ENCODE peak calls at places on chromosomes 4 and X, in five cellular contexts. S is HepG2, N is K562, H is H1, D is GM12878. L is an unnamed sample.
A peak's percentile ranks its signal among the peaks of the same experiment; 100 is the strongest.

GRCh38 chr4:1834047-1834769 is 21.7 kb downstream of the LETM1 start:
- DNase-seq in S (no peak), N (no peak), H (no peak), D (peak; percentile 55), L (no peak)

GRCh38 chr4:155411546-155411945 is 34.8 kb upstream of the MAP9 start:
- DNase-seq in S (no peak), N (no peak), H (no peak), D (no peak), L (no peak)

GRCh38 chrX:153735274-153735673 is 10.6 kb downstream of the ABCD1 start:
- DNase-seq in S (no peak), N (peak; percentile 65), H (no peak), D (no peak), L (no peak)

GRCh38 chr4:114921790-114922581 is 191.4 kb downstream of the NDST4 start:
- DNase-seq in S (peak; percentile 1), N (no peak), H (no peak), D (no peak), L (no peak)

GRCh38 chr4:67122029-67122428 is 423.3 kb downstream of the CENPC start:
- DNase-seq in S (peak; percentile 13), N (peak; percentile 6), H (no peak), D (no peak), L (no peak)

GRCh38 chr4:24892778-24893177 is 20.1 kb downstream of the CCDC149 start:
- DNase-seq in S (no peak), N (no peak), H (no peak), D (no peak), L (no peak)

GRCh38 chrX:17567173-17567572 is 170.1 kb upstream of the SCML1 start:
- DNase-seq in S (no peak), N (no peak), H (no peak), D (no peak), L (no peak)

GRCh38 chrX:65463550-65463949 is 71.0 kb downstream of the LAS1L start:
- DNase-seq in S (no peak), N (no peak), H (peak; percentile 47), D (no peak), L (no peak)

GRCh38 chr4:39469429-39470077 is 10.7 kb downstream of the LIAS start:
- DNase-seq in S (peak; percentile 89), N (peak; percentile 67), H (no peak), D (peak; percentile 48), L (peak; percentile 90)

GRCh38 chr4:160318567-160319220 is 1215.8 kb downstream of the RAPGEF2 start:
- DNase-seq in S (no peak), N (no peak), H (no peak), D (no peak), L (peak; percentile 82)

GRCh38 chr4:108337923-108338322 is 169.2 kb upstream of the LEF1 start:
- DNase-seq in S (peak; percentile 1), N (no peak), H (no peak), D (no peak), L (no peak)

GRCh38 chrX:19183777-19184485 is 61.7 kb upstream of the ADGRG2 start:
- DNase-seq in S (no peak), N (no peak), H (no peak), D (no peak), L (no peak)

GRCh38 chrX:103687696-103688191 is 1.2 kb upstream of the MORF4L2 start:
- DNase-seq in S (peak; percentile 67), N (peak; percentile 81), H (peak; percentile 34), D (peak; percentile 37), L (peak; percentile 41)

GRCh38 chr4:152189451-152190179 is 346.3 kb downstream of the FBXW7 start:
- DNase-seq in S (no peak), N (no peak), H (no peak), D (peak; percentile 45), L (no peak)

GRCh38 chr4:7359302-7360063 is 75.2 kb downstream of the PSAPL1 start:
- DNase-seq in S (no peak), N (no peak), H (no peak), D (no peak), L (peak; percentile 14)

GRCh38 chrX:148310402-148311200 is 189.8 kb upstream of the AFF2 start:
- DNase-seq in S (no peak), N (no peak), H (no peak), D (peak; percentile 15), L (no peak)

GRCh38 chr4:84530871-84531270 is 31.8 kb upstream of the NKX6-1 start:
- DNase-seq in S (no peak), N (no peak), H (no peak), D (no peak), L (peak; percentile 18)

DNA sequence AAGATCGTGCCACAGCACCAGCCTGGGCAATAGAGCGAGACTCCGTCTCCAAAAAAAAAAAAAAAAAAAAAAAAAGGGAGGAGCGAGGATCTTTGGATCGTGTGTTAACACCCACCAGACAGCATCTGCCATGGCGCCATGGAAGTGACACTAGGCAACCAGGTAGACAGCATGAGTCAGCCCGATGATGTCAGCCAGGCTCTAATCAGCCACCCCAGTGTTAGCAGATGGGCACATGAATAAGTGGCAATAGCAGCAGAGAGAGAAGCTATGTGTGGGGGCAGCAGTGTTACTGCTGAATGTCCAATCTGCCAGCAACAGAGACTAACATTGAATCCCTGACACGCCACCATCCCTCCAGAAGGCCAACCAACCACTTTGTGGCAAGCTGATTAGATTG is 6.6 kb downstream of the SYN1 start:
- DNase-seq in S (no peak), N (peak; percentile 24), H (no peak), D (no peak), L (no peak)
- TF ChIP-seq HDAC2 in S (no peak), N (no peak), H (no peak), D (no peak), L (no peak)

GRCh38 chr4:141899103-141899502 is 262.7 kb downstream of the IL15 start:
- DNase-seq in S (no peak), N (no peak), H (no peak), D (no peak), L (no peak)
- H3K4me3 ChIP-seq in S (no peak overlapping the region), N (no peak overlapping the region), H (no peak overlapping the region), D (no peak overlapping the region), L (no peak overlapping the region)

GRCh38 chr4:123110685-123111084 is 188.3 kb upstream of the NUDT6 start:
- DNase-seq in S (no peak), N (no peak), H (no peak), D (no peak), L (no peak)
- TF ChIP-seq HDAC2 in S (no peak), N (no peak), H (no peak), D (no peak), L (no peak)

DNA sequence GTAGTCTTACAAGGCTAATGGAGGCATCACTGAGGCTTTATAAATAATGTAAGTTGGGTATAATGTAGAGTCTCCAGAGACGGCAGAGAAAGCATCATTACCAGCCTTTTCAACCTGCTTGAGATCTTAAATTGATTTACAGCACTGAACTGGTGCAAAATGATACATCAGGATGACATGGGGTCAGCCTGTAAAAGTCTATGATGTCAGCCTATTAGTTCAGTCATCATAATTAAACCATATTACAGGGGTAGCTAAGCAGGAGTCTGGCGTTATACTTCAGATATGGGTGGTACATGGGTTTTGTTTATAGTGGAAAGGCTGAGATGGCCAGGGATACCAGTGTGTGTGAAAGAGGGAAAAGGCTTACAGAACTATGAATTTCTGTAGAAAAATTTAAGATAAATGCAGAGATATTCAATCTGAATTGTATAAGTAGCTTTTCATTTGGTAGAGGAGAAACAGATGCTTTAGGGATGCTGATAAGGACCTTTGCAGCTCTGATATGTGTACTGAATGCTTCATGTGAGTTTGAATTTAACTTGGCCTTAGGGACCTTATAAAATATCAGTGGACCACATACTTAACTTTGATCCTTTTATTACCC is 2.7 kb downstream of the SMAD1 start:
- DNase-seq in S (no peak), N (no peak), H (no peak), D (no peak), L (no peak)
- H3K4me3 ChIP-seq in S (no peak overlapping the region), N (no peak overlapping the region), H (no peak overlapping the region), D (peak overlapping the region; percentile 81), L (no peak overlapping the region)

GRCh38 chrX:44997888-44998287 is 124.9 kb downstream of the KDM6A start:
- DNase-seq in S (no peak), N (no peak), H (no peak), D (peak; percentile 38), L (no peak)
- TF ChIP-seq HDAC2 in S (no peak), N (no peak), H (no peak), D (no peak), L (no peak)

GRCh38 chr4:186840771-186841301 is 117.2 kb upstream of the FAT1 start:
- DNase-seq in S (no peak), N (peak; percentile 75), H (no peak), D (no peak), L (no peak)
- H3K4me3 ChIP-seq in S (no peak overlapping the region), N (peak overlapping the region; percentile 32), H (no peak overlapping the region), D (no peak overlapping the region), L (no peak overlapping the region)